ENCODE peak calls at places on chromosome 6, in eight cellular contexts. T is astrocyte of the spinal cord, X is fibroblast of villous mesenchyme, Z is PC-3, J is heart right ventricle, H is AG04450, Q is HCT116, C is OCI-LY7. Y is an unnamed sample.

GRCh38 chr6:26234421-26235239 is 130.4 kb upstream of the BTN3A2 start:
- DNase-seq in C (peak), X (peak), H (no peak), T (peak), Z (peak), J (peak), Q (no peak), Y (peak)

GRCh38 chr6:118750143-118750542 is 98.8 kb upstream of the CEP85L start:
- DNase-seq in J (no peak), T (peak), X (no peak), Q (no peak), C (no peak), Z (no peak), H (no peak), Y (no peak)

GRCh38 chr6:26214826-26215199 is 127.6 kb downstream of the HFE start:
- DNase-seq in J (no peak), T (no peak), H (no peak), Z (no peak), X (no peak), Q (no peak), C (peak), Y (no peak)

GRCh38 chr6:18792832-18793231 is 405.7 kb downstream of the RNF144B start:
- DNase-seq in Q (no peak), X (no peak), Z (no peak), C (no peak), H (no peak), T (no peak), J (no peak), Y (no peak)

GRCh38 chr6:4210619-4211419 is 75.4 kb upstream of the ECI2 start:
- DNase-seq in X (peak), Q (peak), H (peak), Z (peak), C (peak), T (peak), J (peak), Y (peak)

GRCh38 chr6:62805431-62805830 is 405.8 kb upstream of the FKBP1C start:
- DNase-seq in H (no peak), Q (no peak), J (no peak), X (no peak), C (no peak), T (no peak), Z (peak), Y (no peak)

GRCh38 chr6:73024598-73024997 is 200.7 kb downstream of the KHDC1L start:
- DNase-seq in Q (no peak), T (no peak), H (no peak), J (no peak), C (no peak), Z (peak), X (no peak), Y (no peak)

GRCh38 chr6:132867055-132867454 is 52.7 kb downstream of the RPS12 start:
- DNase-seq in Q (no peak), H (no peak), T (no peak), Z (no peak), J (no peak), C (no peak), X (no peak), Y (no peak)

GRCh38 chr6:123263981-123264380 is 267.9 kb downstream of the CLVS2 start:
- DNase-seq in H (no peak), C (no peak), J (no peak), Z (no peak), T (no peak), X (no peak), Q (no peak), Y (peak)

GRCh38 chr6:15374119-15374518 is 128.2 kb downstream of the JARID2 start:
- DNase-seq in C (no peak), J (no peak), H (no peak), T (no peak), Q (no peak), X (no peak), Z (no peak), Y (no peak)

GRCh38 chr6:77740380-77740779 is 87.5 kb downstream of the MEI4 start:
- DNase-seq in T (peak), H (no peak), Z (peak), X (peak), Q (peak), J (no peak), C (peak), Y (peak)

GRCh38 chr6:8839626-8840025 is 404.3 kb upstream of the SLC35B3 start:
- DNase-seq in C (no peak), Q (no peak), J (no peak), X (no peak), Z (no peak), H (no peak), T (no peak), Y (peak)

GRCh38 chr6:148263010-148263409 is 79.6 kb upstream of the SASH1 start:
- DNase-seq in T (no peak), Q (no peak), H (no peak), X (no peak), C (no peak), Z (peak), J (no peak), Y (peak)

GRCh38 chr6:53752856-53753255 is 41.9 kb upstream of the LRRC1 start:
- DNase-seq in H (peak), X (peak), T (peak), Q (no peak), J (no peak), C (no peak), Z (peak), Y (peak)

GRCh38 chr6:123875784-123876183 is 72.1 kb downstream of the NKAIN2 start:
- DNase-seq in Q (no peak), X (no peak), C (no peak), Z (no peak), J (no peak), T (no peak), H (no peak), Y (no peak)

GRCh38 chr6:150336299-150336698 is 32.5 kb upstream of the IYD start:
- DNase-seq in T (no peak), X (peak), J (no peak), C (peak), Q (peak), Z (peak), H (no peak), Y (peak)

GRCh38 chr6:143901885-143902708 is 37.8 kb downstream of the ZC2HC1B start:
- DNase-seq in C (no peak), H (peak), Q (no peak), X (peak), J (peak), Z (no peak), T (peak), Y (no peak)

GRCh38 chr6:39378175-39378889 is 55.8 kb upstream of the KCNK16 start:
- DNase-seq in Q (no peak), Z (no peak), C (no peak), J (no peak), X (no peak), H (no peak), T (no peak), Y (no peak)

DNA sequence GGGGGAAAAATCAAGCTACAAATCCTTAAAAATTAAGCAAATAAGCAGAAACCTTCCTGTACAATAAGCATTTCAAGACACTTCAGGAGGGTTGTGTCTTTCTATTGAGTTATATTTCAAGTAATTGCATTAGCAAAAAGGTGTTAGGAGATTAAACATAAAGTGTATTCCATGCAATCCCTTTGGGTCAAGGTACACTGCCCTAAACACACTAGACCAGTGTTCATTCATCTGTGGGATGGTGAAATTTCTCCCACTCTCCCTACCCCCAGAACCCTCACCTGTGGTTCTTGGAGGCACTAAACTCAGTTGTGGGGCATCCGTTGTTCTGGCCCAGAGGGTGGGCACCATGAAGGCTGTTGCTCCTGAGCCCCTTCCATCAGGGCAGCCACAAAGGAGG is 205.1 kb upstream of the SGK1 start:
- DNase-seq in H (no peak), C (no peak), X (no peak), Q (no peak), J (no peak), T (no peak), Z (no peak), Y (no peak)
- H3K4me3 ChIP-seq in H (no peak), C (no peak), X (no peak), Q (no peak), J (no peak), T (no peak), Z (no peak), Y (no peak)

GRCh38 chr6:5729813-5730212 is 276.9 kb downstream of the NRN1 start:
- DNase-seq in H (no peak), Q (no peak), C (no peak), J (no peak), T (no peak), Z (no peak), X (no peak), Y (no peak)
- TF ChIP-seq CTCF in H (no peak), Q (no peak), C (peak), J (no peak), T (peak), Z (peak), X (no peak), Y (no peak)

GRCh38 chr6:71551798-71552197 is 263.2 kb downstream of the OGFRL1 start:
- DNase-seq in T (no peak), J (no peak), H (no peak), X (no peak), Q (no peak), Z (no peak), C (no peak), Y (no peak)
- H3K4me3 ChIP-seq in T (no peak), J (no peak), H (no peak), X (no peak), Q (no peak), Z (no peak), C (no peak), Y (no peak)

GRCh38 chr6:12890171-12890790 is 173.7 kb downstream of the PHACTR1 start:
- DNase-seq in Z (peak), H (no peak), X (no peak), C (peak), J (no peak), Q (peak), T (no peak), Y (no peak)
- TF ChIP-seq CTCF in Z (peak), H (peak), X (peak), C (peak), J (peak), Q (peak), T (peak), Y (peak)

GRCh38 chr6:5261545-5262109 is 314 bp downstream of the FARS2 start:
- DNase-seq in Q (no peak), C (no peak), T (no peak), H (peak), X (no peak), Z (peak), J (no peak), Y (peak)

GRCh38 chr6:5260111-5260620 is 584 bp downstream of the LYRM4 start:
- DNase-seq in H (no peak), Z (peak), T (peak), X (peak), Q (peak), J (peak), C (peak), Y (peak)

GRCh38 chr6:5257400-5257799 is 3.4 kb downstream of the LYRM4 start:
- DNase-seq in X (no peak), Z (no peak), T (no peak), J (no peak), Q (no peak), H (no peak), C (no peak), Y (no peak)

GRCh38 chr6:5260661-5261544 is at the start of the genes FARS2 and LYRM4:
- DNase-seq in X (peak), J (peak), C (peak), Z (peak), H (peak), Q (peak), T (peak), Y (peak)

DNA sequence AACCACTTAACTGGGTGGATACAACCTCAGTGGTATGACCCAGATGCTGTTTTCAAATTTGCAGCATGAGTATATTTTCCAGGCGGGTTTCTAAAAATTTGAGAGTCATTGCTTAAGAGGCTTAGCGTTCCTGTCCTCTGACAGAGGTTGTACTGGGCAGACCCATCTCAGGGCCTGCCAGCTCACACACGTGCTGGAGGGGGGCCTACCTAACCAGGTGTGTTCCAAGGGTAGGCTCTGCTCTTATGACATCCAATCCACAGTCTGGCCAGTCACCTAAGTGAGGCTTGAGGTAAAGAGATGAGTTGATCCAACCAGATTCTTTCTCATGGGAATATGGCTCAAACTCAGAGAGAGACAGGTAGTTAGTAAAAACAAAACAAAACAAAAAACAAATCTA is 1.3 kb downstream of the LYRM4 start:
- DNase-seq in T (no peak), C (no peak), Z (no peak), Q (no peak), H (no peak), J (no peak), X (no peak), Y (no peak)
- H3K4me3 ChIP-seq in T (no peak), C (peak), Z (peak), Q (peak), H (peak), J (no peak), X (no peak), Y (no peak)

Y was measured in bronchial epithelial cell.